ENCODE peak calls at places on chromosomes 11 and 22, in five cellular contexts. E, P, M, F and Z are unnamed samples.

GRCh38 chr22:44823396-44823795 is 71.0 kb downstream of the ARHGAP8 start:
- DNase-seq in P (no peak), M (no peak), E (no peak), F (no peak), Z (no peak)

GRCh38 chr11:3824714-3825472 is 15.9 kb downstream of the RHOG start:
- DNase-seq in M (peak), E (peak), P (no peak), F (peak), Z (no peak)

GRCh38 chr11:46664612-46665011 is 35.8 kb downstream of the ARHGAP1 start:
- DNase-seq in P (no peak), F (no peak), M (no peak), E (no peak), Z (no peak)

GRCh38 chr11:66810576-66811185 is 32.6 kb upstream of the RCE1 start:
- DNase-seq in P (no peak), M (no peak), F (no peak), E (no peak), Z (no peak)

GRCh38 chr11:12694182-12694531 is 19.9 kb downstream of the TEAD1 start:
- DNase-seq in E (no peak), F (no peak), M (no peak), P (no peak), Z (no peak)

GRCh38 chr11:75762158-75762557 is 6.4 kb upstream of the DGAT2 start:
- DNase-seq in P (no peak), F (no peak), M (no peak), E (no peak), Z (no peak)

GRCh38 chr11:67449116-67449844 is 3.2 kb downstream of the GPR152 start:
- DNase-seq in F (no peak), M (no peak), E (no peak), P (no peak), Z (no peak)

GRCh38 chr11:122743949-122744876 is 88.7 kb downstream of the UBASH3B start:
- DNase-seq in F (peak), E (peak), P (no peak), M (no peak), Z (no peak)

GRCh38 chr22:49775191-49776052 is 52.3 kb downstream of the BRD1 start:
- DNase-seq in E (no peak), F (no peak), P (no peak), M (no peak), Z (no peak)

GRCh38 chr11:14408612-14409011 is 49.6 kb upstream of the RRAS2 start:
- DNase-seq in M (no peak), E (no peak), F (no peak), P (no peak), Z (no peak)

GRCh38 chr22:44395116-44396005 is 82.6 kb upstream of the SHISAL1 start:
- DNase-seq in M (no peak), E (no peak), F (no peak), P (no peak), Z (no peak)

GRCh38 chr11:69027704-69028372 is 14.8 kb upstream of the MRGPRF start:
- DNase-seq in M (peak), P (no peak), F (no peak), E (no peak), Z (no peak)

GRCh38 chr11:9752091-9752490 is 88.2 kb downstream of the SWAP70 start:
- DNase-seq in M (no peak), F (no peak), E (no peak), P (no peak), Z (no peak)

GRCh38 chr11:111983187-111983986 is 41.8 kb upstream of the DLAT start:
- DNase-seq in P (peak), E (no peak), M (peak), F (no peak), Z (no peak)

GRCh38 chr11:76210920-76211851 is 4.9 kb upstream of the WNT11 start:
- DNase-seq in E (no peak), F (no peak), P (no peak), M (no peak), Z (no peak)

GRCh38 chr11:111469200-111469599 is 43.0 kb downstream of the BTG4 start:
- DNase-seq in P (no peak), E (no peak), F (no peak), M (no peak), Z (no peak)

GRCh38 chr11:57776577-57776976 is 15.0 kb downstream of the CTNND1 start:
- DNase-seq in E (no peak), F (no peak), P (no peak), M (peak), Z (no peak)

GRCh38 chr22:17853066-17853465 is 78.8 kb upstream of the BID start:
- DNase-seq in E (no peak), M (no peak), P (no peak), F (no peak), Z (no peak)

GRCh38 chr11:86089659-86090058 is 20.8 kb upstream of the PICALM start:
- DNase-seq in P (no peak), F (no peak), M (no peak), E (no peak), Z (no peak)

GRCh38 chr11:13030857-13031256 is 21.7 kb downstream of the RASSF10 start:
- DNase-seq in F (no peak), E (no peak), P (no peak), M (peak), Z (no peak)

GRCh38 chr11:44621140-44621681 is 55.7 kb downstream of the CD82 start:
- DNase-seq in E (peak), F (peak), P (no peak), M (peak), Z (peak)

GRCh38 chr22:43342347-43343261 is 568 bp downstream of the SCUBE1 start:
- DNase-seq in E (no peak), F (no peak), M (no peak), P (no peak), Z (no peak)

GRCh38 chr11:27875480-27876208 is 175.4 kb upstream of the BDNF start:
- DNase-seq in P (no peak), M (peak), F (no peak), E (no peak), Z (no peak)

GRCh38 chr11:133408936-133409335 is 123.4 kb downstream of the OPCML start:
- DNase-seq in M (no peak), F (no peak), P (no peak), E (no peak), Z (no peak)

GRCh38 chr11:18371279-18371678 is 23.1 kb upstream of the LDHA start:
- DNase-seq in P (no peak), F (no peak), E (no peak), M (no peak), Z (no peak)

GRCh38 chr22:28116261-28116673 is 197.2 kb upstream of the PITPNB start:
- DNase-seq in M (peak), F (no peak), P (peak), E (no peak), Z (peak)

GRCh38 chr11:102869354-102869753 is 5.4 kb downstream of the MMP12 start:
- DNase-seq in F (no peak), M (peak), P (no peak), E (no peak), Z (no peak)